ENCODE peak calls at places on chromosomes 7 and 10, in seven cellular contexts. One of them, this sample, is unnamed.

GRCh38 chr10:97096327-97097153 is 89.2 kb downstream of the SLIT1 start:
- DNase-seq in HuH-7.5: no peak
- DNase-seq in mesothelial cell of epicardium: no peak
- DNase-seq in tibial artery: no peak
- DNase-seq in cardiac fibroblast: no peak
- DNase-seq in lower lobe of right lung: no peak
- DNase-seq in NCI-H2029 treated with DMSO at 0.1 percent for 48 hours: no peak
- DNase-seq in this sample: no peak

GRCh38 chr7:128361463-128362441 is at the start of gene PRRT4:
- DNase-seq in HuH-7.5: peak
- DNase-seq in mesothelial cell of epicardium: peak
- DNase-seq in tibial artery: no peak
- DNase-seq in cardiac fibroblast: peak
- DNase-seq in lower lobe of right lung: peak
- DNase-seq in NCI-H2029 treated with DMSO at 0.1 percent for 48 hours: no peak
- DNase-seq in this sample: no peak

GRCh38 chr10:62812672-62813439 is 3.3 kb downstream of the EGR2 start:
- DNase-seq in HuH-7.5: no peak
- DNase-seq in mesothelial cell of epicardium: no peak
- DNase-seq in tibial artery: no peak
- DNase-seq in cardiac fibroblast: no peak
- DNase-seq in lower lobe of right lung: no peak
- DNase-seq in NCI-H2029 treated with DMSO at 0.1 percent for 48 hours: no peak
- DNase-seq in this sample: no peak

GRCh38 chr7:50584793-50585399 is 19.7 kb upstream of the DDC start:
- DNase-seq in HuH-7.5: no peak
- DNase-seq in mesothelial cell of epicardium: peak
- DNase-seq in tibial artery: no peak
- DNase-seq in cardiac fibroblast: no peak
- DNase-seq in lower lobe of right lung: no peak
- DNase-seq in NCI-H2029 treated with DMSO at 0.1 percent for 48 hours: no peak
- DNase-seq in this sample: no peak

GRCh38 chr7:151626422-151627115 is 106.9 kb upstream of the RHEB start:
- DNase-seq in HuH-7.5: no peak
- DNase-seq in mesothelial cell of epicardium: no peak
- DNase-seq in tibial artery: no peak
- DNase-seq in cardiac fibroblast: peak
- DNase-seq in lower lobe of right lung: no peak
- DNase-seq in NCI-H2029 treated with DMSO at 0.1 percent for 48 hours: no peak
- DNase-seq in this sample: no peak

GRCh38 chr10:22320591-22321155 is at the start of gene BMI1:
- DNase-seq in HuH-7.5: peak
- DNase-seq in mesothelial cell of epicardium: peak
- DNase-seq in tibial artery: peak
- DNase-seq in cardiac fibroblast: peak
- DNase-seq in lower lobe of right lung: peak
- DNase-seq in NCI-H2029 treated with DMSO at 0.1 percent for 48 hours: no peak
- DNase-seq in this sample: no peak

GRCh38 chr7:6554848-6555247 is 3.6 kb upstream of the GRID2IP start:
- DNase-seq in HuH-7.5: no peak
- DNase-seq in mesothelial cell of epicardium: no peak
- DNase-seq in tibial artery: no peak
- DNase-seq in cardiac fibroblast: no peak
- DNase-seq in lower lobe of right lung: no peak
- DNase-seq in NCI-H2029 treated with DMSO at 0.1 percent for 48 hours: no peak
- DNase-seq in this sample: no peak

GRCh38 chr7:94476251-94476840 is 33.3 kb upstream of the CASD1 start:
- DNase-seq in HuH-7.5: no peak
- DNase-seq in mesothelial cell of epicardium: no peak
- DNase-seq in tibial artery: no peak
- DNase-seq in cardiac fibroblast: no peak
- DNase-seq in lower lobe of right lung: no peak
- DNase-seq in NCI-H2029 treated with DMSO at 0.1 percent for 48 hours: no peak
- DNase-seq in this sample: no peak

GRCh38 chr10:67976292-67977245 is 92.1 kb downstream of the SIRT1 start:
- DNase-seq in HuH-7.5: no peak
- DNase-seq in mesothelial cell of epicardium: no peak
- DNase-seq in tibial artery: no peak
- DNase-seq in cardiac fibroblast: peak
- DNase-seq in lower lobe of right lung: no peak
- DNase-seq in NCI-H2029 treated with DMSO at 0.1 percent for 48 hours: peak
- DNase-seq in this sample: no peak

GRCh38 chr10:34729619-34730018 is 85.5 kb downstream of the PARD3 start:
- DNase-seq in HuH-7.5: no peak
- DNase-seq in mesothelial cell of epicardium: no peak
- DNase-seq in tibial artery: no peak
- DNase-seq in cardiac fibroblast: no peak
- DNase-seq in lower lobe of right lung: no peak
- DNase-seq in NCI-H2029 treated with DMSO at 0.1 percent for 48 hours: no peak
- DNase-seq in this sample: no peak

GRCh38 chr10:1244493-1244892 is 188.3 kb downstream of the WDR37 start:
- DNase-seq in HuH-7.5: no peak
- DNase-seq in mesothelial cell of epicardium: no peak
- DNase-seq in tibial artery: no peak
- DNase-seq in cardiac fibroblast: no peak
- DNase-seq in lower lobe of right lung: no peak
- DNase-seq in NCI-H2029 treated with DMSO at 0.1 percent for 48 hours: no peak
- DNase-seq in this sample: no peak

GRCh38 chr7:54802841-54803240 is 43.8 kb upstream of the SEC61G start:
- DNase-seq in HuH-7.5: no peak
- DNase-seq in mesothelial cell of epicardium: no peak
- DNase-seq in tibial artery: no peak
- DNase-seq in cardiac fibroblast: peak
- DNase-seq in lower lobe of right lung: no peak
- DNase-seq in NCI-H2029 treated with DMSO at 0.1 percent for 48 hours: no peak
- DNase-seq in this sample: no peak

GRCh38 chr10:35942052-35942451 is 300.0 kb upstream of the FZD8 start:
- DNase-seq in HuH-7.5: no peak
- DNase-seq in mesothelial cell of epicardium: no peak
- DNase-seq in tibial artery: no peak
- DNase-seq in cardiac fibroblast: no peak
- DNase-seq in lower lobe of right lung: no peak
- DNase-seq in NCI-H2029 treated with DMSO at 0.1 percent for 48 hours: no peak
- DNase-seq in this sample: no peak

GRCh38 chr10:53325073-53325472 is 552.5 kb upstream of the MBL2 start:
- DNase-seq in HuH-7.5: no peak
- DNase-seq in mesothelial cell of epicardium: no peak
- DNase-seq in tibial artery: no peak
- DNase-seq in cardiac fibroblast: no peak
- DNase-seq in lower lobe of right lung: no peak
- DNase-seq in NCI-H2029 treated with DMSO at 0.1 percent for 48 hours: no peak
- DNase-seq in this sample: peak

GRCh38 chr7:137018468-137018867 is 150.0 kb downstream of the CHRM2 start:
- DNase-seq in HuH-7.5: no peak
- DNase-seq in mesothelial cell of epicardium: no peak
- DNase-seq in tibial artery: no peak
- DNase-seq in cardiac fibroblast: no peak
- DNase-seq in lower lobe of right lung: no peak
- DNase-seq in NCI-H2029 treated with DMSO at 0.1 percent for 48 hours: no peak
- DNase-seq in this sample: no peak

This sample was measured in skeletal muscle cell.